ENCODE peak calls at places on chromosomes 13 and 19, in six cellular contexts. B is NCI-H1417 treated with DMSO at 0.1 percent for 48 hours; G is MV-4-11; L is stimulated activated CD4-positive, alpha-beta T cell treated with anti-CD3 and anti-CD28 coated beads, Interleukin-15, amount 100 ng/mL, for 1 hour; T is Calu3; N is hepatic stellate cell. Q is an unnamed sample.

GRCh38 chr19:46176116-46176860 is 28.2 kb downstream of the IGFL2 start:
- DNase-seq in L (no peak), G (peak), N (no peak), B (no peak), T (no peak), Q (no peak)

GRCh38 chr19:14561832-14562351 is 10.0 kb downstream of the NDUFB7 start:
- DNase-seq in N (peak), L (no peak), B (no peak), T (no peak), G (peak), Q (peak)

GRCh38 chr19:51837145-51837544 is 42.2 kb downstream of the FPR3 start:
- DNase-seq in G (no peak), T (no peak), B (no peak), N (no peak), L (no peak), Q (no peak)

GRCh38 chr13:30856004-30856790 is 49.9 kb upstream of the MEDAG start:
- DNase-seq in B (no peak), T (no peak), G (no peak), N (no peak), L (no peak), Q (no peak)

GRCh38 chr19:55369651-55370304 is 485 bp downstream of the IL11 start:
- DNase-seq in T (no peak), G (no peak), L (no peak), N (peak), B (no peak), Q (peak)

GRCh38 chr13:51518847-51519246 is 65.4 kb upstream of the WDFY2 start:
- DNase-seq in B (no peak), N (no peak), L (no peak), G (peak), T (no peak), Q (peak)

GRCh38 chr19:54464624-54465266 is 1.2 kb upstream of the LENG9 start:
- DNase-seq in B (no peak), N (peak), L (peak), G (peak), T (peak), Q (peak)

GRCh38 chr13:113151745-113152707 is 6.4 kb upstream of the PROZ start:
- DNase-seq in T (no peak), N (peak), B (no peak), G (no peak), L (no peak), Q (no peak)

GRCh38 chr19:5228932-5229777 is 111.5 kb downstream of the PTPRS start:
- DNase-seq in L (no peak), T (no peak), N (no peak), B (no peak), G (no peak), Q (peak)

GRCh38 chr13:69704311-69704710 is 403.3 kb upstream of the ATXN8OS start:
- DNase-seq in G (no peak), L (no peak), B (no peak), T (no peak), N (no peak), Q (no peak)

GRCh38 chr19:5143471-5144411 is 174.8 kb downstream of the KDM4B start:
- DNase-seq in G (no peak), L (no peak), T (no peak), N (no peak), B (no peak), Q (peak)

GRCh38 chr13:57877596-57877995 is 246.1 kb downstream of the PCDH17 start:
- DNase-seq in L (no peak), T (no peak), B (no peak), G (no peak), N (no peak), Q (no peak)

GRCh38 chr19:56942749-56943148 is 102.2 kb upstream of the PEG3 start:
- DNase-seq in N (no peak), L (no peak), G (no peak), B (no peak), T (no peak), Q (peak)

GRCh38 chr13:23609414-23610186 is 39.4 kb downstream of the TNFRSF19 start:
- DNase-seq in G (no peak), B (no peak), T (no peak), L (no peak), N (no peak), Q (no peak)

Q was measured in NB4.